ENCODE peak calls at places on chromosomes 5 and 9, in six cellular contexts. F is K562, U is HepG2, N is GM12878, Z is upper lobe of left lung, T is A549. P is an unnamed sample.
A peak's percentile ranks its signal among the peaks of the same experiment; 100 is the strongest.

GRCh38 chr9:110891760-110892159 is 146.5 kb downstream of the LPAR1 start:
- ATAC-seq in N (peak; percentile 47), F (no peak), Z (no peak), T (peak; percentile 62), U (no peak), P (no peak)

GRCh38 chr5:124617787-124618186 is 128.7 kb downstream of the ZNF608 start:
- ATAC-seq in T (no peak), N (no peak), Z (no peak), F (peak; percentile 70), U (no peak), P (no peak)

GRCh38 chr5:134445841-134446818 is 34.4 kb upstream of the CDKN2AIPNL start:
- ATAC-seq in F (no peak), N (peak; percentile 32), U (peak; percentile 11), Z (no peak), T (no peak), P (no peak)

GRCh38 chr5:156815988-156816599 is 34.0 kb upstream of the PPP1R2B start:
- ATAC-seq in Z (no peak), F (no peak), U (peak; percentile 71), T (peak; percentile 81), N (peak; percentile 79), P (no peak)

GRCh38 chr9:120937127-120937526 is 10.5 kb upstream of the TRAF1 start:
- ATAC-seq in U (no peak), F (no peak), N (no peak), Z (no peak), T (no peak), P (peak; percentile 27)

GRCh38 chr5:89983206-89983605 is 426.4 kb downstream of the CETN3 start:
- ATAC-seq in T (no peak), Z (no peak), F (no peak), N (no peak), U (no peak), P (no peak)

GRCh38 chr5:88824141-88824540 is 58.8 kb downstream of the MEF2C start:
- ATAC-seq in U (no peak), F (no peak), Z (no peak), T (no peak), N (peak; percentile 12), P (no peak)

GRCh38 chr5:174423538-174423937 is 300.8 kb upstream of the MSX2 start:
- ATAC-seq in U (no peak), N (no peak), Z (no peak), F (no peak), T (no peak), P (no peak)

GRCh38 chr9:107612136-107612535 is 122.6 kb upstream of the KLF4 start:
- ATAC-seq in Z (peak; percentile 80), T (no peak), U (no peak), F (no peak), N (no peak), P (peak; percentile 94)

GRCh38 chr9:127210851-127211730 is 53.5 kb upstream of the GARNL3 start:
- ATAC-seq in T (peak; percentile 29), F (no peak), N (no peak), U (peak; percentile 45), Z (no peak), P (no peak)

GRCh38 chr9:135275163-135275925 is 187.9 kb downstream of the OLFM1 start:
- ATAC-seq in U (no peak), T (no peak), F (no peak), N (no peak), Z (no peak), P (no peak)

GRCh38 chr5:170296935-170297588 is 515 bp downstream of the LCP2 start:
- ATAC-seq in Z (peak; percentile 47), N (peak; percentile 75), F (peak; percentile 51), T (no peak), U (no peak), P (no peak)

GRCh38 chr5:90575712-90576111 is 17.1 kb downstream of the ADGRV1 start:
- ATAC-seq in F (peak; percentile 67), T (no peak), U (no peak), Z (no peak), N (no peak), P (no peak)

GRCh38 chr5:68172314-68172713 is 43.2 kb upstream of the PIK3R1 start:
- ATAC-seq in U (no peak), Z (no peak), F (no peak), N (no peak), T (no peak), P (no peak)

GRCh38 chr9:36492849-36493248 is 79.8 kb upstream of the MELK start:
- ATAC-seq in U (no peak), N (no peak), F (no peak), Z (no peak), T (no peak), P (no peak)

GRCh38 chr9:90055226-90055625 is 450.4 kb downstream of the GADD45G start:
- ATAC-seq in T (no peak), Z (no peak), F (no peak), U (no peak), N (no peak), P (no peak)

GRCh38 chr9:87685431-87685830 is 40.5 kb upstream of the CTSL start:
- ATAC-seq in Z (no peak), U (no peak), N (no peak), F (no peak), T (no peak), P (no peak)

GRCh38 chr5:36985387-36985786 is 108.8 kb downstream of the NIPBL start:
- ATAC-seq in F (no peak), U (no peak), N (no peak), Z (no peak), T (no peak), P (no peak)

GRCh38 chr5:119329701-119330100 is 26.1 kb upstream of the TNFAIP8 start:
- ATAC-seq in F (peak; percentile 2), N (no peak), Z (no peak), T (no peak), U (no peak), P (no peak)

GRCh38 chr5:96861044-96861443 is 15.3 kb upstream of the ERAP2 start:
- ATAC-seq in Z (no peak), T (no peak), U (no peak), F (no peak), N (peak; percentile 84), P (no peak)

GRCh38 chr5:6737043-6737941 is 24.1 kb downstream of the TENT4A start:
- ATAC-seq in U (no peak), Z (no peak), F (no peak), N (peak; percentile 78), T (no peak), P (no peak)

GRCh38 chr5:32038537-32038936 is 135.6 kb downstream of the GOLPH3 start:
- ATAC-seq in Z (no peak), U (no peak), T (peak; percentile 70), N (no peak), F (no peak), P (no peak)

GRCh38 chr5:115351356-115352195 is 55.1 kb upstream of the CCDC112 start:
- ATAC-seq in T (peak; percentile 36), Z (no peak), N (no peak), U (no peak), F (no peak), P (no peak)

GRCh38 chr5:53560028-53560427 is 411 bp upstream of the NDUFS4 start:
- ATAC-seq in F (peak; percentile 33), N (peak; percentile 41), T (peak; percentile 67), U (peak; percentile 57), Z (no peak), P (no peak)

GRCh38 chr5:53557386-53557785 is 3.1 kb upstream of the NDUFS4 start:
- ATAC-seq in Z (no peak), T (no peak), N (no peak), U (no peak), F (no peak), P (no peak)

GRCh38 chr5:53556001-53556400 is 4.4 kb upstream of the NDUFS4 start:
- ATAC-seq in Z (no peak), U (no peak), N (no peak), F (no peak), T (no peak), P (no peak)

GRCh38 chr5:53558966-53559365 is 1.5 kb upstream of the NDUFS4 start:
- ATAC-seq in Z (no peak), F (no peak), T (no peak), N (no peak), U (no peak), P (no peak)

GRCh38 chr5:53560506-53561191 is at the start of gene NDUFS4:
- ATAC-seq in T (peak; percentile 98), F (peak; percentile 98), U (peak; percentile 96), N (peak; percentile 91), Z (peak; percentile 95), P (peak; percentile 92)
- TF ChIP-seq EP300 in T (no peak), F (peak; percentile 43), U (no peak), N (no peak), Z (peak; percentile 71), P (no peak)

GRCh38 chr9:121960665-121961064 is 132.4 kb downstream of the TTLL11 start:
- ATAC-seq in Z (no peak), F (no peak), N (no peak), T (no peak), U (no peak), P (no peak)

GRCh38 chr9:121962421-121962820 is 130.7 kb downstream of the TTLL11 start:
- ATAC-seq in T (no peak), F (no peak), Z (no peak), U (no peak), N (no peak), P (no peak)

GRCh38 chr9:121966706-121967105 is 126.4 kb downstream of the TTLL11 start:
- ATAC-seq in F (no peak), T (no peak), N (no peak), U (no peak), Z (no peak), P (no peak)

GRCh38 chr9:121968056-121968455 is 125.1 kb downstream of the TTLL11 start:
- ATAC-seq in F (no peak), U (no peak), Z (no peak), N (no peak), T (no peak), P (no peak)

GRCh38 chr9:121963542-121963995 is 129.5 kb downstream of the TTLL11 start:
- ATAC-seq in N (no peak), F (no peak), T (no peak), Z (no peak), U (no peak), P (no peak)
- TF ChIP-seq CTCF in N (no peak), F (no peak), T (no peak), Z (no peak), U (no peak), P (no peak)

DNA sequence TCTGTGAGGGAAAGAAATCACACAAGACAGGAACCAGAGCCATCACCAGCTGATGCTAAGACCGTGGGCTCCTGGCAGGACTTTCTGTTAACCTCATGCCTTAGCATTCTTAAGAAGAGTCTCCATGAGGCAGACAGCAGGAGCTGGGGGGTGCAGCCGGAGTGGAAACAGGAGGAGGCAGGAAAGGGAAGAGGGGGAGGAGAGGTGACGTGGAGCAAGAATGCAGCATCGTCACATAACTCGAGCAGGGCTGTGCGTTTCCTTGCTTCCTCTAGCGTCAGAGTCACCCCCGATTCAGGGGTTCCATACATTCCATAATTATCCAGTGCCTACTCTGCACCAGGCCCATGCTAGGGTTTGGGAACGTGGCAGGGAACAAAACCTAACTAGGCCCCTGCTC is 53.7 kb downstream of the ERGIC1 start:
- ATAC-seq in Z (no peak), U (no peak), F (no peak), T (no peak), N (no peak), P (peak; percentile 64)
- TF ChIP-seq EP300 in Z (no peak), U (no peak), F (no peak), T (no peak), N (no peak), P (peak; percentile 78)

DNA sequence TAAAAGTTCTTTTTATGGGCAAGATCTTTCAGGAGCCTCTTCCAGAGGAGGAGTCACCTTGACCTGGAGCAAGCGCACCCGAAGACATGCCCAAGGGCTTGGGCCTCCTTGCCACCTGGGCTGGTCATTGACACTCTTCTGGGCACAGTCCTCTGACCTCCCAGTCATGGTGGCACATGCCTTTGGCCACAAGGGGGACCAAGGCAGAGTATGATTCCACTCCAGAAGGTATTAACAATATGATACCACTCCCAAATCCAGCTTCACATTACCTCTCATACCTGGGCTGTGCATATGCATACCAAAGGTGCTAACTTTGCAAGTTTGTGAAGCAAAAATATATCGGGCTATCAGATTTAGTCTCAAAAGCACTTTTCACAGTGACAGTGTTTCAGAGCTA is 84.6 kb downstream of the MAST4 start:
- ATAC-seq in N (no peak), U (peak; percentile 41), Z (no peak), T (peak; percentile 42), F (peak; percentile 54), P (no peak)
- TF ChIP-seq CTCF in N (peak; percentile 38), U (peak; percentile 26), Z (no peak), T (no peak), F (peak; percentile 34), P (no peak)